ENCODE peak calls at places on chromosome 14, in four cellular contexts. B is HS-5, R is SW 1271, L is T-helper 22 cell. E is an unnamed sample.
A peak's percentile ranks its signal among the peaks of the same experiment; 100 is the strongest.

GRCh38 chr14:83347874-83348273 is 1814.2 kb upstream of the SEL1L start:
- DNase-seq in R (no peak), L (no peak), B (peak; percentile 47), E (no peak)

GRCh38 chr14:46054526-46054925 is 597.1 kb downstream of the RPL10L start:
- DNase-seq in L (no peak), B (peak; percentile 88), R (no peak), E (no peak)

GRCh38 chr14:95255487-95255886 is 64.2 kb downstream of the CLMN start:
- DNase-seq in R (no peak), L (no peak), B (no peak), E (peak; percentile 32)

GRCh38 chr14:99548871-99549270 is 55.1 kb downstream of the CCDC85C start:
- DNase-seq in R (no peak), B (no peak), L (no peak), E (no peak)

GRCh38 chr14:21071225-21072041 is 1.3 kb downstream of the ARHGEF40 start:
- DNase-seq in R (no peak), B (peak; percentile 55), L (no peak), E (peak; percentile 29)

GRCh38 chr14:99393059-99393655 is 87.5 kb downstream of the SETD3 start:
- DNase-seq in B (no peak), R (no peak), L (no peak), E (no peak)

GRCh38 chr14:99891266-99891665 is 98.1 kb downstream of the EML1 start:
- DNase-seq in L (no peak), B (no peak), R (no peak), E (no peak)

GRCh38 chr14:39972704-39973103 is 540.5 kb upstream of the FBXO33 start:
- DNase-seq in R (no peak), L (no peak), B (no peak), E (no peak)

GRCh38 chr14:22929104-22929847 is at the start of gene PRMT5:
- DNase-seq in B (peak; percentile 99), R (peak; percentile 97), L (peak; percentile 98), E (peak; percentile 99)

GRCh38 chr14:58944226-58944769 is 244.2 kb upstream of the DAAM1 start:
- DNase-seq in R (no peak), L (no peak), B (no peak), E (no peak)

GRCh38 chr14:95488376-95489162 is 27.9 kb downstream of the SYNE3 start:
- DNase-seq in R (no peak), L (no peak), B (no peak), E (no peak)

GRCh38 chr14:36625436-36625835 is 36.2 kb upstream of the PAX9 start:
- DNase-seq in L (no peak), R (no peak), B (no peak), E (no peak)

GRCh38 chr14:30016025-30016424 is 88.4 kb upstream of the PRKD1 start:
- DNase-seq in B (no peak), L (no peak), R (no peak), E (no peak)

GRCh38 chr14:76647699-76648298 is 113.5 kb upstream of the VASH1 start:
- DNase-seq in L (no peak), B (peak; percentile 19), R (peak; percentile 10), E (peak; percentile 24)

GRCh38 chr14:82710257-82710841 is 1176.7 kb upstream of the SEL1L start:
- DNase-seq in R (no peak), B (no peak), L (no peak), E (no peak)

GRCh38 chr14:78705989-78706388 is 535.8 kb downstream of the NRXN3 start:
- DNase-seq in L (no peak), R (no peak), B (no peak), E (no peak)

GRCh38 chr14:23406725-23407355 is 1.2 kb downstream of the MYH6 start:
- DNase-seq in R (no peak), L (no peak), B (no peak), E (no peak)

GRCh38 chr14:101005447-101005846 is 101.9 kb upstream of the RTL1 start:
- DNase-seq in R (no peak), L (no peak), B (no peak), E (no peak)

GRCh38 chr14:100193417-100194357 is 34.2 kb upstream of the DEGS2 start:
- DNase-seq in L (no peak), B (no peak), R (peak; percentile 11), E (no peak)

GRCh38 chr14:75711134-75711795 is 50.2 kb downstream of the TTLL5 start:
- DNase-seq in L (no peak), R (no peak), B (no peak), E (no peak)

GRCh38 chr14:24243336-24243836 is 963 bp upstream of the TINF2 start:
- DNase-seq in R (no peak), L (no peak), B (no peak), E (no peak)

GRCh38 chr14:56325251-56325839 is 207.1 kb downstream of the PELI2 start:
- DNase-seq in L (no peak), R (no peak), B (no peak), E (no peak)

GRCh38 chr14:101226603-101227425 is 323.3 kb upstream of the RTL1 start:
- DNase-seq in B (no peak), L (no peak), R (no peak), E (no peak)

GRCh38 chr14:50577983-50578382 is 18.0 kb downstream of the ATL1 start:
- DNase-seq in L (no peak), R (no peak), B (no peak), E (no peak)

GRCh38 chr14:83433618-83434017 is 1900.0 kb upstream of the SEL1L start:
- DNase-seq in B (no peak), R (no peak), L (no peak), E (no peak)

GRCh38 chr14:60058087-60058486 is 33.6 kb upstream of the PCNX4 start:
- DNase-seq in R (no peak), L (no peak), B (no peak), E (no peak)

GRCh38 chr14:60363275-60363674 is 114.3 kb downstream of the PPM1A start:
- DNase-seq in R (no peak), B (no peak), L (no peak), E (no peak)

GRCh38 chr14:75088153-75088552 is 18.7 kb downstream of the ZC2HC1C start:
- DNase-seq in R (no peak), L (no peak), B (no peak), E (no peak)

GRCh38 chr14:72700338-72701231 is 193.3 kb downstream of the DPF3 start:
- DNase-seq in B (no peak), R (no peak), L (no peak), E (no peak)

GRCh38 chr14:68576496-68577244 is 216.2 kb downstream of the ZFP36L1 start:
- DNase-seq in L (no peak), R (peak; percentile 19), B (peak; percentile 58), E (no peak)

GRCh38 chr14:78405071-78405856 is 235.1 kb downstream of the NRXN3 start:
- DNase-seq in B (no peak), R (no peak), L (no peak), E (no peak)

GRCh38 chr14:87899228-87899627 is 93.8 kb downstream of the GALC start:
- DNase-seq in R (no peak), B (no peak), L (no peak), E (no peak)

GRCh38 chr14:48955857-48956256 is 630.3 kb downstream of the RPS29 start:
- DNase-seq in R (no peak), B (no peak), L (no peak), E (no peak)

GRCh38 chr14:34539407-34540180 is at the start of gene EAPP:
- DNase-seq in B (peak; percentile 76), R (no peak), L (peak; percentile 93), E (peak; percentile 90)

GRCh38 chr14:56202256-56202655 is 84.0 kb downstream of the PELI2 start:
- DNase-seq in R (no peak), B (no peak), L (no peak), E (no peak)

GRCh38 chr14:105602799-105603763 is 76.7 kb downstream of the TMEM121 start:
- DNase-seq in R (no peak), B (no peak), L (no peak), E (no peak)

GRCh38 chr14:32166029-32166428 is 35.8 kb upstream of the RNU6-7 start:
- DNase-seq in L (no peak), R (no peak), B (no peak), E (no peak)

GRCh38 chr14:102591372-102591943 is 991 bp upstream of the RCOR1 start:
- DNase-seq in B (no peak), R (no peak), L (peak; percentile 8), E (no peak)

GRCh38 chr14:47167407-47167806 is 508.0 kb downstream of the MDGA2 start:
- DNase-seq in R (no peak), B (no peak), L (no peak), E (no peak)